ENCODE peak calls at places on chromosome 5, in four cellular contexts. Y, T, S and N are unnamed samples. For H3K27me3, the result is how much of the 10 kb centered on the place peaks cover.

GRCh38 chr5:136729901-136730355 is 364.6 kb upstream of the TRPC7 start:
- DNase-seq in Y (peak), T (no peak), S (no peak), N (peak)

GRCh38 chr5:162096448-162096847 is 28.9 kb downstream of the GABRG2 start:
- DNase-seq in T (peak), S (no peak), Y (no peak), N (no peak)

GRCh38 chr5:72817639-72818266 is 1.3 kb downstream of the TNPO1 start:
- DNase-seq in S (no peak), T (no peak), Y (no peak), N (no peak)

GRCh38 chr5:67301285-67301904 is 104.8 kb upstream of the CD180 start:
- DNase-seq in T (no peak), S (peak), Y (peak), N (peak)

GRCh38 chr5:89008291-89008690 is 125.3 kb upstream of the MEF2C start:
- DNase-seq in T (no peak), Y (no peak), S (no peak), N (no peak)

GRCh38 chr5:52657231-52657645 is 130.5 kb upstream of the ITGA1 start:
- DNase-seq in T (peak), Y (peak), S (no peak), N (no peak)

GRCh38 chr5:168477060-168477459 is 9.2 kb upstream of the RARS1 start:
- DNase-seq in Y (no peak), S (no peak), T (no peak), N (no peak)

GRCh38 chr5:159113405-159113804 is 13.7 kb upstream of the EBF1 start:
- DNase-seq in Y (no peak), S (no peak), T (no peak), N (no peak)

GRCh38 chr5:170632985-170633234 is 129.1 kb downstream of the KCNIP1 start:
- DNase-seq in Y (no peak), T (peak), S (peak), N (no peak)

GRCh38 chr5:2320611-2321010 is 430.9 kb downstream of the IRX2 start:
- DNase-seq in Y (no peak), T (no peak), S (no peak), N (no peak)

GRCh38 chr5:53779541-53779981 is 219.1 kb downstream of the NDUFS4 start:
- DNase-seq in T (no peak), Y (peak), S (no peak), N (peak)

GRCh38 chr5:72955143-72955767 is 586 bp upstream of the FCHO2 start:
- DNase-seq in T (peak), S (peak), Y (no peak), N (no peak)

GRCh38 chr5:137828664-137829063 is 39.0 kb upstream of the MYOT start:
- DNase-seq in Y (no peak), S (no peak), T (no peak), N (no peak)

GRCh38 chr5:76622973-76623596 is at the start of gene F2RL2:
- DNase-seq in S (no peak), Y (no peak), T (no peak), N (peak)

GRCh38 chr5:150059623-150060022 is 26.7 kb downstream of the CSF1R start:
- DNase-seq in Y (no peak), T (no peak), S (no peak), N (no peak)

GRCh38 chr5:143693691-143694252 is 118.2 kb upstream of the HMHB1 start:
- DNase-seq in Y (no peak), T (peak), S (no peak), N (no peak)

DNA sequence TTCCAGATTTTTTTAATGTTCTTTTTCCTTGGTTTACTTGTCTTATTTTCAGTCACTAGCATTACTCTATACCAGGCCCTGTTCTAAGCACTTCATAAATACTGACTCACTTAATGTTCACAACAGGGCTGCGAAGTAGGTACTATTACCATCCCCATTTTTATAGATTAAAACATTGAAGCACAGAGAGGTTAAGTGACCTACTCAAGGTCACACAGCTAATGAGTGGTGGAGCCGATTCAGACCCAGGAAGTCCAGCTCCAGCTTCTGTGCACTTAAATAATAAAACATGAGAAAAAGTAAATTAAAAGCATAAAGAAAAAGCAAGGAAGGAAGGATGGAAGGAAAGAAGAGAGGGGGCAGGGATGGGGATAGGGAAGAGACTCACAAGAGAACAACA is 45.3 kb upstream of the DNAH5 start:
- DNase-seq in S (no peak), T (no peak), Y (no peak), N (no peak)
- H3K27me3 ChIP-seq in S (under half), T (under half), Y (under half), N (under half)

DNA sequence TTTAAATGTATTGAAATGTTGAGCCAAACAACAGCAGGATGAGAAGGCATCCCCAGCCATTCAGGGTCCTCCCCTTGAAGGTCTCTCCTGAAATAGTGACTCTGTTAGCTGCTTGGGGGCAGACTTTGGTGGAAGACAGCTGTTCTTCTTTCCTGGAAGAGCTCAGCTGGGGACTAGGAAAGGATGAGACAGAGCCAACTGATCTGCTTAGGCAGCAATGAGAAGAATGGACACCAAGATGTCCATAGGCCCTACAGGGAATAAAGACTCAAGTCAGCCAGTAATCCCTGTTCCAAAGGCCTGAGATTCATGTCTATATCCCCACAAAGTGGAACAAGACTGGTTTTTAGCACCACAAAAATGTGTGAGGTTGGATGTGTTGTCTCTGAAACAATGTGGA is 245.4 kb downstream of the FSTL4 start:
- DNase-seq in S (no peak), T (no peak), Y (no peak), N (no peak)
- H3K27me3 ChIP-seq in S (under half), T (under half), Y (under half), N (under half)

GRCh38 chr5:135062216-135063055 is 28.4 kb upstream of the PITX1 start:
- DNase-seq in Y (no peak), S (no peak), T (no peak), N (no peak)
- H3K27me3 ChIP-seq in Y (under half), S (under half), T (under half), N (under half)

GRCh38 chr5:80569961-80570786 is at the start of gene ANKRD34B:
- DNase-seq in Y (peak), S (no peak), T (peak), N (peak)

GRCh38 chr5:80569086-80569960 is 757 bp downstream of the ANKRD34B start:
- DNase-seq in T (no peak), Y (no peak), S (no peak), N (peak)

GRCh38 chr5:80568251-80568650 is 1.8 kb downstream of the ANKRD34B start:
- DNase-seq in Y (no peak), S (no peak), T (no peak), N (no peak)

GRCh38 chr5:80576383-80576782 is 6.3 kb upstream of the ANKRD34B start:
- DNase-seq in Y (no peak), S (no peak), T (no peak), N (no peak)

GRCh38 chr5:80573062-80573461 is 3.0 kb upstream of the ANKRD34B start:
- DNase-seq in T (no peak), Y (no peak), S (no peak), N (no peak)
- H3K27me3 ChIP-seq in T (under half), Y (under half), S (half or more), N (under half)

GRCh38 chr5:43730832-43731342 is 127.9 kb downstream of the NNT start:
- DNase-seq in S (no peak), T (no peak), Y (no peak), N (no peak)
- H3K27me3 ChIP-seq in S (under half), T (under half), Y (under half), N (under half)

DNA sequence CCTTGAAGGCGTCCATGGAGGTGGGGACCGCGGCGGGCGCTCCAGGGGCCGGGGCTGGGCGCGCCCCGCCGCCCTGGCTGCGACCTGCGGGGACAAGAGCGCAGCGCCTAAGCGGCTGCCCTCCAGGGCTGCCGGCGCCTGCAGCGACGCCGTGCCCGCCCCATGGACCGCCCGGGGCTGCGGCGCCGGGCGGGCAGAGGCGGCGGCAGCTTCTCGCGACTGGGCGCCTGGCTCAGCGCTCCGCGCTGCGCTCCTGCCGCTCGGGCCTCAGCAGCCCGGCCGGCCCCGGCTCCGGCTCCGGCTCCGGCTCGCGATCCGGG is 202 bp downstream of the PITX1 start:
- DNase-seq in T (no peak), Y (no peak), S (no peak), N (no peak)
- H3K27me3 ChIP-seq in T (under half), Y (under half), S (half or more), N (under half)

GRCh38 chr5:77973253-77973609 is 197.1 kb upstream of the TBCA start:
- DNase-seq in T (no peak), S (no peak), Y (no peak), N (no peak)
- H3K27me3 ChIP-seq in T (under half), S (half or more), Y (under half), N (under half)

GRCh38 chr5:135034186-135034962 is at the start of gene PITX1:
- DNase-seq in Y (peak), S (peak), T (peak), N (peak)
- H3K27me3 ChIP-seq in Y (under half), S (half or more), T (under half), N (under half)